ENCODE peak calls at places on chromosomes 13 and 19, in seven cellular contexts. One of them, this sample, is unnamed.

GRCh38 chr19:40416918-40417713 is 3.9 kb upstream of the PRX start:
- DNase-seq in thoracic aorta: no peak
- DNase-seq in HCT116: no peak
- DNase-seq in GM10248: peak
- DNase-seq in IMR-90: peak
- DNase-seq in neural progenitor cell: no peak
- DNase-seq in fibroblast of the aortic adventitia: no peak
- DNase-seq in this sample: no peak

GRCh38 chr19:36266375-36266961 is 51.6 kb downstream of the ZNF146 start:
- DNase-seq in thoracic aorta: no peak
- DNase-seq in fibroblast of the aortic adventitia: no peak
- DNase-seq in neural progenitor cell: no peak
- DNase-seq in HCT116: no peak
- DNase-seq in GM10248: no peak
- DNase-seq in IMR-90: no peak
- DNase-seq in this sample: no peak

GRCh38 chr13:42377640-42378382 is 105.9 kb downstream of the AKAP11 start:
- DNase-seq in IMR-90: no peak
- DNase-seq in HCT116: no peak
- DNase-seq in GM10248: peak
- DNase-seq in fibroblast of the aortic adventitia: peak
- DNase-seq in thoracic aorta: no peak
- DNase-seq in neural progenitor cell: no peak
- DNase-seq in this sample: no peak

GRCh38 chr19:31380854-31381253 is 31.6 kb upstream of the TSHZ3 start:
- DNase-seq in neural progenitor cell: no peak
- DNase-seq in thoracic aorta: no peak
- DNase-seq in IMR-90: no peak
- DNase-seq in GM10248: no peak
- DNase-seq in HCT116: no peak
- DNase-seq in fibroblast of the aortic adventitia: no peak
- DNase-seq in this sample: no peak

GRCh38 chr13:101181076-101181685 is 235.1 kb downstream of the NALCN start:
- DNase-seq in fibroblast of the aortic adventitia: no peak
- DNase-seq in thoracic aorta: no peak
- DNase-seq in HCT116: no peak
- DNase-seq in GM10248: no peak
- DNase-seq in neural progenitor cell: no peak
- DNase-seq in IMR-90: peak
- DNase-seq in this sample: no peak

GRCh38 chr13:84524586-84524985 is 642.3 kb upstream of the SLITRK1 start:
- DNase-seq in IMR-90: no peak
- DNase-seq in thoracic aorta: no peak
- DNase-seq in fibroblast of the aortic adventitia: no peak
- DNase-seq in neural progenitor cell: no peak
- DNase-seq in GM10248: no peak
- DNase-seq in HCT116: no peak
- DNase-seq in this sample: no peak

GRCh38 chr13:39159971-39160370 is 121.7 kb downstream of the NHLRC3 start:
- DNase-seq in neural progenitor cell: no peak
- DNase-seq in GM10248: no peak
- DNase-seq in fibroblast of the aortic adventitia: no peak
- DNase-seq in HCT116: no peak
- DNase-seq in IMR-90: no peak
- DNase-seq in thoracic aorta: no peak
- DNase-seq in this sample: no peak

GRCh38 chr19:16457195-16457953 is 14.4 kb downstream of the EPS15L1 start:
- DNase-seq in IMR-90: peak
- DNase-seq in fibroblast of the aortic adventitia: peak
- DNase-seq in thoracic aorta: no peak
- DNase-seq in neural progenitor cell: peak
- DNase-seq in GM10248: peak
- DNase-seq in HCT116: no peak
- DNase-seq in this sample: no peak

GRCh38 chr19:7377196-7377595 is 28.5 kb downstream of the ARHGEF18 start:
- DNase-seq in GM10248: no peak
- DNase-seq in fibroblast of the aortic adventitia: no peak
- DNase-seq in HCT116: no peak
- DNase-seq in thoracic aorta: no peak
- DNase-seq in neural progenitor cell: no peak
- DNase-seq in IMR-90: no peak
- DNase-seq in this sample: no peak

GRCh38 chr19:18006895-18007604 is 920 bp upstream of the ARRDC2 start:
- DNase-seq in IMR-90: peak
- DNase-seq in thoracic aorta: no peak
- DNase-seq in fibroblast of the aortic adventitia: peak
- DNase-seq in GM10248: peak
- DNase-seq in HCT116: no peak
- DNase-seq in neural progenitor cell: peak
- DNase-seq in this sample: peak

GRCh38 chr19:1474011-1474764 is 4.8 kb downstream of the C19orf25 start:
- DNase-seq in fibroblast of the aortic adventitia: peak
- DNase-seq in IMR-90: peak
- DNase-seq in HCT116: no peak
- DNase-seq in thoracic aorta: no peak
- DNase-seq in GM10248: no peak
- DNase-seq in neural progenitor cell: no peak
- DNase-seq in this sample: no peak

GRCh38 chr13:95874286-95874685 is 178.9 kb downstream of the UGGT2 start:
- DNase-seq in GM10248: no peak
- DNase-seq in HCT116: no peak
- DNase-seq in fibroblast of the aortic adventitia: no peak
- DNase-seq in thoracic aorta: no peak
- DNase-seq in neural progenitor cell: no peak
- DNase-seq in IMR-90: peak
- DNase-seq in this sample: no peak

GRCh38 chr13:34166406-34166805 is 348.5 kb downstream of the RFC3 start:
- DNase-seq in fibroblast of the aortic adventitia: no peak
- DNase-seq in thoracic aorta: no peak
- DNase-seq in HCT116: no peak
- DNase-seq in neural progenitor cell: no peak
- DNase-seq in IMR-90: no peak
- DNase-seq in GM10248: no peak
- DNase-seq in this sample: no peak

GRCh38 chr19:10568826-10569651 is at the start of gene CDKN2D:
- DNase-seq in GM10248: peak
- DNase-seq in IMR-90: peak
- DNase-seq in HCT116: peak
- DNase-seq in neural progenitor cell: peak
- DNase-seq in fibroblast of the aortic adventitia: peak
- DNase-seq in thoracic aorta: peak
- DNase-seq in this sample: peak
- TF ChIP-seq CTCF in GM10248: no peak
- TF ChIP-seq CTCF in IMR-90: no peak
- TF ChIP-seq CTCF in HCT116: no peak
- TF ChIP-seq CTCF in neural progenitor cell: peak
- TF ChIP-seq CTCF in fibroblast of the aortic adventitia: no peak
- TF ChIP-seq CTCF in thoracic aorta: peak
- TF ChIP-seq CTCF in this sample: peak

GRCh38 chr19:48090281-48090802 is 20.3 kb downstream of the PLA2G4C start:
- DNase-seq in IMR-90: no peak
- DNase-seq in thoracic aorta: no peak
- DNase-seq in neural progenitor cell: no peak
- DNase-seq in HCT116: no peak
- DNase-seq in fibroblast of the aortic adventitia: no peak
- DNase-seq in GM10248: no peak
- DNase-seq in this sample: peak

GRCh38 chr19:48094843-48095203 is 15.8 kb downstream of the PLA2G4C start:
- DNase-seq in fibroblast of the aortic adventitia: no peak
- DNase-seq in neural progenitor cell: no peak
- DNase-seq in thoracic aorta: no peak
- DNase-seq in HCT116: no peak
- DNase-seq in IMR-90: no peak
- DNase-seq in GM10248: no peak
- DNase-seq in this sample: no peak

GRCh38 chr19:48095637-48096175 is 14.9 kb downstream of the PLA2G4C start:
- DNase-seq in IMR-90: peak
- DNase-seq in thoracic aorta: no peak
- DNase-seq in GM10248: no peak
- DNase-seq in fibroblast of the aortic adventitia: no peak
- DNase-seq in HCT116: no peak
- DNase-seq in neural progenitor cell: no peak
- DNase-seq in this sample: peak

DNA sequence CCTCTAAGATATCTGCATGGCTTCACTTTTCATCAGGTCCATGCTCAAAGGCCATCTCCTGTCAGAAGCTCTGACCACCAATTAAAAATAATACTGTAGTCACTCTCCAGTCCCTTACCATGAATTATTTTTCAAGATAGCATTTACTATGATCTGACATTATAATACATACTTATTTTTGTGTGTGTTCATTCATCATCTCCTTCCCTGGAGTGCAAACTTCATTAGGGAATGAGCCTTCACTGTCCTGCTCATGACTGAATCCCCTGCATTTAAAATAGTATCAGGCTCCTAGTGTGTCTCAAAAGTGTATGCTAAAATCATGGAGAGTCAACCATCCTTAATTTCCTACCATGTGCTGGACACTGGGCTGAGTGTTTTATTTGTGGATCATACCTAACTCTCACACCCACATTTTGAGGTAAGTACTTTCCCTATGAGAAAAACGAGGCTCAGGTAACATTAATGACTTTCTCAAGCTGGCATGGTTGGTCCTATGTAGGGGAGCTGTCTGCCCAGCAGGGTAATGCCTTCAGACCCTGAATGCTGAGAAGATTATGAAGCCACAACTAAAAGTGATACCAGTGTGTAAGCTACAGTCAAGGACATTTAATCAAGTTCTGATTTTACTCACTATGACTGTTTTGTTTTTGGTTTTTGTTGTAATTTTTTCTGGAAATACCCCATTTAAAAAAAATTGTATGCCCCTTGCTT is 16.3 kb downstream of the PLA2G4C start:
- DNase-seq in GM10248: no peak
- DNase-seq in thoracic aorta: no peak
- DNase-seq in fibroblast of the aortic adventitia: no peak
- DNase-seq in HCT116: no peak
- DNase-seq in neural progenitor cell: no peak
- DNase-seq in IMR-90: no peak
- DNase-seq in this sample: no peak
- TF ChIP-seq CTCF in GM10248: no peak
- TF ChIP-seq CTCF in thoracic aorta: no peak
- TF ChIP-seq CTCF in fibroblast of the aortic adventitia: no peak
- TF ChIP-seq CTCF in HCT116: no peak
- TF ChIP-seq CTCF in neural progenitor cell: no peak
- TF ChIP-seq CTCF in IMR-90: no peak
- TF ChIP-seq CTCF in this sample: no peak

GRCh38 chr13:65656740-65657329 is 1573.3 kb downstream of the PCDH9 start:
- DNase-seq in HCT116: no peak
- DNase-seq in GM10248: no peak
- DNase-seq in neural progenitor cell: no peak
- DNase-seq in IMR-90: peak
- DNase-seq in thoracic aorta: no peak
- DNase-seq in fibroblast of the aortic adventitia: peak
- DNase-seq in this sample: no peak
- TF ChIP-seq CTCF in HCT116: peak
- TF ChIP-seq CTCF in GM10248: peak
- TF ChIP-seq CTCF in neural progenitor cell: peak
- TF ChIP-seq CTCF in IMR-90: peak
- TF ChIP-seq CTCF in thoracic aorta: peak
- TF ChIP-seq CTCF in fibroblast of the aortic adventitia: peak
- TF ChIP-seq CTCF in this sample: peak

GRCh38 chr13:98406971-98407370 is 169.9 kb downstream of the STK24 start:
- DNase-seq in fibroblast of the aortic adventitia: no peak
- DNase-seq in HCT116: no peak
- DNase-seq in IMR-90: no peak
- DNase-seq in neural progenitor cell: no peak
- DNase-seq in thoracic aorta: no peak
- DNase-seq in GM10248: no peak
- DNase-seq in this sample: no peak

GRCh38 chr13:98406475-98406874 is 170.4 kb downstream of the STK24 start:
- DNase-seq in IMR-90: no peak
- DNase-seq in neural progenitor cell: no peak
- DNase-seq in thoracic aorta: no peak
- DNase-seq in fibroblast of the aortic adventitia: no peak
- DNase-seq in HCT116: no peak
- DNase-seq in GM10248: no peak
- DNase-seq in this sample: no peak

GRCh38 chr13:98403076-98403475 is 173.8 kb downstream of the STK24 start:
- DNase-seq in fibroblast of the aortic adventitia: no peak
- DNase-seq in HCT116: no peak
- DNase-seq in GM10248: no peak
- DNase-seq in thoracic aorta: no peak
- DNase-seq in neural progenitor cell: no peak
- DNase-seq in IMR-90: no peak
- DNase-seq in this sample: no peak

GRCh38 chr13:98405690-98406344 is 171.1 kb downstream of the STK24 start:
- DNase-seq in GM10248: no peak
- DNase-seq in HCT116: no peak
- DNase-seq in neural progenitor cell: no peak
- DNase-seq in thoracic aorta: no peak
- DNase-seq in IMR-90: no peak
- DNase-seq in fibroblast of the aortic adventitia: no peak
- DNase-seq in this sample: no peak

DNA sequence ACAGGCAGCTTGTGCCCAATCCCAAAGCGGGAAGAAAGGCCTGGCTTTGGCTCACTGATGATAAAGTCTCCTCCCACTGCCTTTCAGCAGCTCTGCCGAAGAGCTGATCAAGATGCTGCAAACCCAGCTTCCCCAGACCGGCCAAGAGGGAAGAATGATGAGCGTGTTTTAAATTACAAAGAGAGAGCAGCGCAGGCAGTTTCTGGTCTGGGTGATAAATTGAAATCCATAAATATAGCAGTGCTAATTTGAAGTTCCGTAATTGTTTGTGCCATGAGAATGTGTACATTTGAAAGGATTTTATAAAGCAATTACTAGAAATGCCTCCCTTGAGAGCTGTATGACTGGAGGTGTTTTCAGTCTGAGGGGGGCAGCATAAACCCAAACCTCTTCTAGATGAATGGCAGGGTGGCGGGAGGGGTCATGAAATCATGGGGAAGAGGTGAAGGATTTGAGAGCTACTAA is 171.8 kb downstream of the STK24 start:
- DNase-seq in thoracic aorta: no peak
- DNase-seq in IMR-90: no peak
- DNase-seq in GM10248: no peak
- DNase-seq in fibroblast of the aortic adventitia: peak
- DNase-seq in HCT116: no peak
- DNase-seq in neural progenitor cell: peak
- DNase-seq in this sample: no peak
- TF ChIP-seq CTCF in thoracic aorta: no peak
- TF ChIP-seq CTCF in IMR-90: no peak
- TF ChIP-seq CTCF in GM10248: peak
- TF ChIP-seq CTCF in fibroblast of the aortic adventitia: no peak
- TF ChIP-seq CTCF in HCT116: no peak
- TF ChIP-seq CTCF in neural progenitor cell: peak
- TF ChIP-seq CTCF in this sample: no peak

This sample was measured in HFFc6.